ENCODE peak calls at places on chromosome 12, in four cellular contexts. One of them, this sample, is unnamed.
A peak's percentile ranks its signal among the peaks of the same experiment; 100 is the strongest.

GRCh38 chr12:94169495-94169894 is 21.1 kb downstream of the PLXNC1 start:
- DNase-seq in heart right ventricle: no peak
- DNase-seq in AG09309: no peak
- DNase-seq in heart left ventricle: no peak
- DNase-seq in this sample: no peak

GRCh38 chr12:107967170-107967569 is 161.9 kb upstream of the WSCD2 start:
- DNase-seq in AG09309: no peak
- DNase-seq in heart right ventricle: no peak
- DNase-seq in heart left ventricle: no peak
- DNase-seq in this sample: no peak

GRCh38 chr12:21111733-21112132 is 19.3 kb upstream of the SLCO1B1 start:
- DNase-seq in heart left ventricle: no peak
- DNase-seq in AG09309: no peak
- DNase-seq in heart right ventricle: no peak
- DNase-seq in this sample: no peak

GRCh38 chr12:14099994-14100393 is 118.6 kb upstream of the GRIN2B start:
- DNase-seq in heart left ventricle: no peak
- DNase-seq in heart right ventricle: no peak
- DNase-seq in AG09309: no peak
- DNase-seq in this sample: no peak

GRCh38 chr12:107818984-107819383 is 44.5 kb downstream of the ASCL4 start:
- DNase-seq in AG09309: peak; percentile 57
- DNase-seq in heart left ventricle: no peak
- DNase-seq in heart right ventricle: no peak
- DNase-seq in this sample: no peak

GRCh38 chr12:124498178-124498869 is 69.1 kb downstream of the NCOR2 start:
- DNase-seq in heart right ventricle: peak; percentile 21
- DNase-seq in AG09309: no peak
- DNase-seq in heart left ventricle: no peak
- DNase-seq in this sample: no peak

GRCh38 chr12:40170593-40170992 is 54.2 kb upstream of the LRRK2 start:
- DNase-seq in heart left ventricle: no peak
- DNase-seq in heart right ventricle: no peak
- DNase-seq in AG09309: no peak
- DNase-seq in this sample: no peak

GRCh38 chr12:3164454-3165310 is 87.5 kb downstream of the TSPAN9 start:
- DNase-seq in heart right ventricle: no peak
- DNase-seq in heart left ventricle: no peak
- DNase-seq in AG09309: no peak
- DNase-seq in this sample: no peak

GRCh38 chr12:77968571-77968970 is 137.9 kb downstream of the NAV3 start:
- DNase-seq in AG09309: no peak
- DNase-seq in heart left ventricle: no peak
- DNase-seq in heart right ventricle: no peak
- DNase-seq in this sample: no peak

GRCh38 chr12:95147836-95148235 is 69.4 kb downstream of the FGD6 start:
- DNase-seq in AG09309: no peak
- DNase-seq in heart right ventricle: no peak
- DNase-seq in heart left ventricle: no peak
- DNase-seq in this sample: no peak

GRCh38 chr12:122523280-122523679 is 3.5 kb downstream of the RSRC2 start:
- DNase-seq in AG09309: peak; percentile 17
- DNase-seq in heart left ventricle: no peak
- DNase-seq in heart right ventricle: no peak
- DNase-seq in this sample: no peak
- H3K4me3 ChIP-seq in AG09309: no peak overlapping the region
- H3K4me3 ChIP-seq in heart left ventricle: peak overlapping the region; percentile 55
- H3K4me3 ChIP-seq in heart right ventricle: peak overlapping the region; percentile 71
- H3K4me3 ChIP-seq in this sample: peak overlapping the region; percentile 93

GRCh38 chr12:123267991-123268843 is 3.4 kb downstream of the CDK2AP1 start:
- DNase-seq in heart left ventricle: peak; percentile 64
- DNase-seq in heart right ventricle: peak; percentile 46
- DNase-seq in AG09309: no peak
- DNase-seq in this sample: no peak
- H3K4me3 ChIP-seq in heart left ventricle: peak overlapping the region; percentile 93
- H3K4me3 ChIP-seq in heart right ventricle: peak overlapping the region; percentile 20
- H3K4me3 ChIP-seq in AG09309: no peak overlapping the region
- H3K4me3 ChIP-seq in this sample: no peak overlapping the region

DNA sequence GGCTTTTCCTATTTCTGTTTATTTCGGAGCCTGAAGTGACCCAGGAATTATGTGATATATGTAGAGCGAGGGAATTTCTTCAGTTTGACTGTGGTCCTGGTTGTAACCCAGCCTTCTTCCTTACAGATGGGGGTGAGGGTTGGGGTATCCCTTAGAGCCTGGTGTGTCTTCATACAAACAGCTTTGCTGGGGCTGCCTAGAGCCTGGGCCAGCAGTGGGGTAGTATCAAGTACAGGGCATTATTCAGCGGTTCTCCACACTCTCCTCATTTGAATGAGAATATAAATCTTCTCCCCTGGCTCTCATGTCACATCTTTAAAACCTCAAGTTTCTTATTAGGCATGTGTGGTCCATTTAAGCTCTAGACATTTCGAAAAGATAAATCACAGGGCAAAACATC is 93.9 kb downstream of the ETV6 start:
- DNase-seq in AG09309: no peak
- DNase-seq in heart left ventricle: no peak
- DNase-seq in heart right ventricle: no peak
- DNase-seq in this sample: no peak
- H3K4me3 ChIP-seq in AG09309: no peak overlapping the region
- H3K4me3 ChIP-seq in heart left ventricle: no peak overlapping the region
- H3K4me3 ChIP-seq in heart right ventricle: no peak overlapping the region
- H3K4me3 ChIP-seq in this sample: no peak overlapping the region

DNA sequence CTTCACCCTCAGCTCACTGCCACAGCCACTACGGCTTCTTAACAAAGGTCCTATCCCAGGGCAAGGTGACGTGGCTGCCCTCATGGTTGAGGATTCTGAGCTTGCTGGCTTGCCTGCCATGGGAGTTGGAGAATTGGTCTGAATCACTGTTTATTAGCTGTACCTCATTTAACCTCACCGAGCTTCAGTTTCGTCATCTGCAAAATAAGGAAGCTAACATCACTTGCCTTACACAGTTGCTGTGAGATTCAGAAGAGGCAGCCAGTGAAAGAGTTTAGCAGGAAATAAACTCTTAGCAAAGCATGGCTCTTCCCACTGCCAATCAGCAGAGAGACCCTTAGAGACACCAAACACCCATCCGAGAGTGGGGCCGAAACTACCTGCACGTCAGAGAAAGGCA is 90.1 kb upstream of the KCNA1 start:
- DNase-seq in heart right ventricle: no peak
- DNase-seq in heart left ventricle: no peak
- DNase-seq in AG09309: peak; percentile 20
- DNase-seq in this sample: no peak
- H3K4me3 ChIP-seq in heart right ventricle: no peak overlapping the region
- H3K4me3 ChIP-seq in heart left ventricle: no peak overlapping the region
- H3K4me3 ChIP-seq in AG09309: no peak overlapping the region
- H3K4me3 ChIP-seq in this sample: no peak overlapping the region

GRCh38 chr12:50506753-50507473 is 2.1 kb downstream of the DIP2B start:
- DNase-seq in AG09309: no peak
- DNase-seq in heart right ventricle: no peak
- DNase-seq in heart left ventricle: no peak
- DNase-seq in this sample: no peak
- H3K4me3 ChIP-seq in AG09309: no peak overlapping the region
- H3K4me3 ChIP-seq in heart right ventricle: peak overlapping the region; percentile 95
- H3K4me3 ChIP-seq in heart left ventricle: peak overlapping the region; percentile 82
- H3K4me3 ChIP-seq in this sample: peak overlapping the region; percentile 72

GRCh38 chr12:121238604-121239334 is 28.8 kb downstream of the P2RX4 start:
- DNase-seq in heart left ventricle: no peak
- DNase-seq in AG09309: no peak
- DNase-seq in heart right ventricle: no peak
- DNase-seq in this sample: no peak

GRCh38 chr12:121239335-121239678 is 29.4 kb downstream of the P2RX4 start:
- DNase-seq in AG09309: no peak
- DNase-seq in heart left ventricle: no peak
- DNase-seq in heart right ventricle: no peak
- DNase-seq in this sample: no peak

GRCh38 chr12:121239704-121240420 is 29.9 kb downstream of the P2RX4 start:
- DNase-seq in AG09309: no peak
- DNase-seq in heart right ventricle: no peak
- DNase-seq in heart left ventricle: no peak
- DNase-seq in this sample: no peak

GRCh38 chr12:121240484-121241202 is 30.7 kb downstream of the P2RX4 start:
- DNase-seq in heart left ventricle: peak; percentile 81
- DNase-seq in heart right ventricle: peak; percentile 79
- DNase-seq in AG09309: no peak
- DNase-seq in this sample: no peak

GRCh38 chr12:121241203-121241970 is 31.5 kb downstream of the P2RX4 start:
- DNase-seq in heart right ventricle: no peak
- DNase-seq in AG09309: no peak
- DNase-seq in heart left ventricle: no peak
- DNase-seq in this sample: no peak
- H3K4me3 ChIP-seq in heart right ventricle: no peak overlapping the region
- H3K4me3 ChIP-seq in AG09309: no peak overlapping the region
- H3K4me3 ChIP-seq in heart left ventricle: peak overlapping the region; percentile 47
- H3K4me3 ChIP-seq in this sample: no peak overlapping the region